ENCODE peak calls at places on chromosomes 6 and 20, in nine cellular contexts. M is A549, G is iris pigment epithelial cell, K is AG08396, A is neural crest cell, R is tibial artery, V is EL, W is T follicular helper cell, C is amygdala. I is an unnamed sample.

GRCh38 chr6:78947529-78947928 is 80.2 kb downstream of the IRAK1BP1 start:
- DNase-seq in G (peak), K (no peak), W (no peak), M (no peak), V (peak), C (no peak), A (no peak), R (no peak), I (no peak)

GRCh38 chr6:128461517-128461916 is 58.9 kb downstream of the PTPRK start:
- DNase-seq in A (no peak), G (no peak), R (no peak), C (no peak), M (no peak), W (no peak), V (no peak), K (no peak), I (no peak)

GRCh38 chr6:44630125-44631028 is 242.9 kb downstream of the CDC5L start:
- DNase-seq in R (no peak), V (peak), M (peak), G (peak), C (no peak), A (peak), W (no peak), K (peak), I (peak)

GRCh38 chr20:56506103-56506502 is 18.4 kb upstream of the FAM209A start:
- DNase-seq in V (no peak), K (no peak), R (no peak), M (no peak), C (no peak), A (no peak), W (no peak), G (peak), I (no peak)

GRCh38 chr6:161169690-161170089 is 104.2 kb downstream of the AGPAT4 start:
- DNase-seq in W (no peak), A (no peak), R (no peak), V (no peak), K (no peak), G (peak), C (no peak), M (no peak), I (peak)

GRCh38 chr6:96537726-96538125 is 16.1 kb downstream of the UFL1 start:
- DNase-seq in A (no peak), M (no peak), V (no peak), G (no peak), R (no peak), C (no peak), W (no peak), K (no peak), I (no peak)

GRCh38 chr20:41476013-41476441 is 109.4 kb upstream of the EMILIN3 start:
- DNase-seq in G (peak), A (no peak), W (no peak), K (peak), V (peak), C (no peak), R (no peak), M (no peak), I (peak)

GRCh38 chr6:136582702-136583471 is 32.7 kb upstream of the MAP7 start:
- DNase-seq in V (peak), C (no peak), M (peak), G (peak), R (no peak), W (no peak), K (peak), A (no peak), I (peak)

GRCh38 chr20:47075263-47075662 is 180.6 kb downstream of the EYA2 start:
- DNase-seq in K (no peak), R (no peak), A (no peak), C (no peak), W (no peak), G (no peak), V (no peak), M (no peak), I (no peak)

GRCh38 chr6:31465718-31466117 is 32.2 kb upstream of the MICB start:
- DNase-seq in M (no peak), C (no peak), K (no peak), G (no peak), A (no peak), W (no peak), V (no peak), R (no peak), I (no peak)

GRCh38 chr6:53041356-53041755 is 23.8 kb upstream of the FBXO9 start:
- DNase-seq in R (no peak), G (peak), C (no peak), M (no peak), K (no peak), A (no peak), W (no peak), V (peak), I (no peak)

GRCh38 chr6:4030672-4031071 is 48.3 kb downstream of the FAM217A start:
- DNase-seq in G (no peak), V (no peak), C (no peak), K (no peak), R (no peak), M (no peak), A (no peak), W (no peak), I (no peak)

GRCh38 chr6:35490821-35491557 is 5.9 kb downstream of the TEAD3 start:
- DNase-seq in W (no peak), A (no peak), V (no peak), R (no peak), K (no peak), M (no peak), C (no peak), G (no peak), I (no peak)

GRCh38 chr6:97215157-97215769 is 67.8 kb downstream of the MMS22L start:
- DNase-seq in M (peak), V (peak), R (no peak), W (no peak), C (peak), A (peak), G (peak), K (peak), I (peak)

GRCh38 chr20:56566621-56567020 is 33.6 kb downstream of the FAM209B start:
- DNase-seq in M (no peak), V (no peak), C (no peak), R (no peak), K (no peak), G (no peak), W (no peak), A (no peak), I (no peak)

I was measured in mammary epithelial cell.